ENCODE peak calls at places on chromosomes 7 and 10, in four cellular contexts. P is cardiac muscle cell, F is IMR-90, Q is A549. W is an unnamed sample.

GRCh38 chr7:96321670-96322372 is at the start of gene SLC25A13:
- DNase-seq in P (peak; percentile 95), F (peak; percentile 73), Q (peak; percentile 92), W (peak; percentile 75)

GRCh38 chr10:127577878-127578627 is 28.9 kb downstream of the NPS start:
- DNase-seq in P (no peak), F (no peak), Q (no peak), W (no peak)

GRCh38 chr10:103699611-103700435 is 155.6 kb downstream of the SH3PXD2A start:
- DNase-seq in P (no peak), F (no peak), Q (no peak), W (no peak)

GRCh38 chr7:101632641-101633040 is 3.5 kb upstream of the MYL10 start:
- DNase-seq in P (no peak), F (no peak), Q (peak; percentile 44), W (no peak)

GRCh38 chr7:30463400-30464145 is 15.0 kb downstream of the NOD1 start:
- DNase-seq in P (no peak), F (no peak), Q (no peak), W (no peak)

GRCh38 chr7:117682681-117683385 is 190.4 kb downstream of the CTTNBP2 start:
- DNase-seq in P (no peak), F (peak; percentile 19), Q (peak; percentile 86), W (no peak)

GRCh38 chr7:41162612-41163011 is 540.3 kb downstream of the INHBA start:
- DNase-seq in P (no peak), F (peak; percentile 75), Q (no peak), W (no peak)

GRCh38 chr10:104325436-104326430 is 12.5 kb downstream of the ITPRIP start:
- DNase-seq in P (no peak), F (no peak), Q (no peak), W (no peak)

GRCh38 chr7:37040330-37040729 is 316.0 kb upstream of the AOAH start:
- DNase-seq in P (no peak), F (peak; percentile 54), Q (no peak), W (no peak)

GRCh38 chr7:22087861-22088260 is 142.2 kb upstream of the CDCA7L start:
- DNase-seq in P (no peak), F (no peak), Q (no peak), W (no peak)

GRCh38 chr7:154911862-154912261 is 91.1 kb downstream of the PAXIP1 start:
- DNase-seq in P (no peak), F (no peak), Q (no peak), W (no peak)

GRCh38 chr7:22759721-22760120 is 32.7 kb downstream of the IL6 start:
- DNase-seq in P (no peak), F (peak; percentile 24), Q (no peak), W (peak; percentile 12)

GRCh38 chr10:23448802-23449570 is 10.1 kb downstream of the OTUD1 start:
- DNase-seq in P (no peak), F (peak; percentile 12), Q (no peak), W (peak; percentile 26)

GRCh38 chr10:11208908-11209809 is 191.5 kb downstream of the CELF2 start:
- DNase-seq in P (no peak), F (no peak), Q (no peak), W (no peak)

GRCh38 chr10:76946268-76946667 is 691.3 kb downstream of the KCNMA1 start:
- DNase-seq in P (no peak), F (peak; percentile 66), Q (no peak), W (peak; percentile 86)

GRCh38 chr7:104895851-104896236 is 118.2 kb upstream of the KMT2E start:
- DNase-seq in P (no peak), F (no peak), Q (no peak), W (no peak)

GRCh38 chr10:22849077-22849810 is 78.6 kb upstream of the ARMC3 start:
- DNase-seq in P (no peak), F (no peak), Q (no peak), W (peak; percentile 55)

GRCh38 chr10:116353817-116354216 is 29.6 kb downstream of the CCDC172 start:
- DNase-seq in P (no peak), F (no peak), Q (no peak), W (no peak)

GRCh38 chr7:102096706-102097427 is 189.8 kb upstream of the SH2B2 start:
- DNase-seq in P (no peak), F (no peak), Q (no peak), W (no peak)

GRCh38 chr10:58448121-58448935 is 63.1 kb downstream of the TFAM start:
- DNase-seq in P (no peak), F (no peak), Q (no peak), W (no peak)

GRCh38 chr10:131851332-131851731 is 49.5 kb upstream of the PPP2R2D start:
- DNase-seq in P (no peak), F (no peak), Q (no peak), W (no peak)

GRCh38 chr10:78350286-78350685 is 316.6 kb downstream of the RPS24 start:
- DNase-seq in P (no peak), F (no peak), Q (no peak), W (no peak)

GRCh38 chr7:48643420-48644013 is 280.8 kb upstream of the CDC14C start:
- DNase-seq in P (peak; percentile 49), F (no peak), Q (no peak), W (no peak)

GRCh38 chr10:22617516-22617915 is 96.9 kb downstream of the PIP4K2A start:
- DNase-seq in P (no peak), F (no peak), Q (no peak), W (no peak)

GRCh38 chr10:122362031-122362592 is 12.4 kb upstream of the PLEKHA1 start:
- DNase-seq in P (no peak), F (no peak), Q (no peak), W (no peak)

GRCh38 chr10:72086466-72087391 is 1.6 kb downstream of the SPOCK2 start:
- DNase-seq in P (peak; percentile 43), F (peak; percentile 19), Q (no peak), W (no peak)

GRCh38 chr10:11560076-11560709 is 51.3 kb downstream of the USP6NL start:
- DNase-seq in P (no peak), F (peak; percentile 39), Q (peak; percentile 17), W (peak; percentile 10)

DNA sequence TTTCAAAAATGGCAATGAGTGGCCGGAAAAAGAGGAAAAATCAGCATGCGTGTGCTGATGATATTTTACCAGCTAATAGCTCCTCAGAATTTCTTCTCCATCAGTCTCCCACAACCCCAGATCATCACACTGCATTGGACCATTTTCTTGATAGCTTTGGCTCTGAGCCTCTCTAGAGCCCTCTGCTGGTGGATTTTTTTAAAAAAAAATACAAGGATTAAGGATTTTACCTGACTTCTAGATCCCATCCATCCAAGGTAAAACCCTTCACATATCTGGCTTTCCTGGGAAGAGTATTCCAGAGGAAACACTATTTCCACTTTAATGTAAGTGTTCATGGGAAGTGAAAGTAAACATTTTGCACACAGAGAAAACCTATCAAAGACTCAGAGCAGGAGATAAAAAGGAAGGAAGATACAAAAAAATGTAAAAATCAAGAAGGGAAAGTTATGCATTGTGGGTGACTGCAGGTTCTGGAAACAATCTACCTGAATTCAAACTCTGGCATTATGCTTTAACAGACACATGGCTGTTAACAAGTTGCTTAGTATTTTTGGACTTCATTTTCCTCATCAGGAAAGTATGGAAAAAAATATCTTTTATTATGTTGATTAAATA is 380.9 kb downstream of the LRRTM3 start:
- DNase-seq in P (peak; percentile 32), F (peak; percentile 4), Q (peak; percentile 19), W (no peak)
- TF ChIP-seq CTCF in P (peak; percentile 46), F (peak; percentile 49), Q (peak; percentile 47), W (no peak)

GRCh38 chr7:92827464-92827863 is 8.9 kb downstream of the CDK6 start:
- DNase-seq in P (peak; percentile 48), F (no peak), Q (peak; percentile 27), W (peak; percentile 32)
- H3K4me3 ChIP-seq in P (no peak overlapping the region), F (no peak overlapping the region), Q (no peak overlapping the region), W (no peak overlapping the region)

DNA sequence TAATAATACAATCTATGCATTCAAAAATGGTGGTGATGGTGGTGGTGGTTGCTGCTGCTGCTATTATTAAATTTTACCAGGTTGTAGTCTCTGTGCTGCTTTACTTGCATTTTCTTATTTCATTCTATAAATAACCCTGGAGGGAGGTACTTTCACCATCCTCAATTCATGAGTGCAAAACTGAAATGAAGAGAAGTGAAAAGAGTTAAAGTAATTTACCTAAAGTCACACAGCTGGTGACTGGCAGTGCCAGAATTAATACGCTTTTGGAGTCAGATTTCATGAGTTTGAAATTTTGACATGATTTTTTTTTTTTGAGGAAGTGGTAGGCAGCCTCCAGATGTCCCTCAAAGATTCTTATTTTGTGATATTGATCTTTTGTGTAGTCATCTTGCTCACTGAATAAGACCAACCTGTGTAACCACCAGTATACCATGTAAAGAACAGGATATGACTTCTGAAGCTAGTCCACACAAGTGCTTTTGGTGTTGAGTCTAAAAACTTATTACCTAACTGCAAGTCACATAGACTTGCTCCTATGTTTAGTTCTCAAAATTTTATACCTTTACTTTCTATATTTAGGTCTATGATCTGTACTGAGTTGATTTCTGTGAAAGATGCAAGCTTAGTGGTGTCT is 218.8 kb downstream of the ZWINT start:
- DNase-seq in P (no peak), F (no peak), Q (no peak), W (no peak)
- TF ChIP-seq CTCF in P (no peak), F (no peak), Q (no peak), W (no peak)

DNA sequence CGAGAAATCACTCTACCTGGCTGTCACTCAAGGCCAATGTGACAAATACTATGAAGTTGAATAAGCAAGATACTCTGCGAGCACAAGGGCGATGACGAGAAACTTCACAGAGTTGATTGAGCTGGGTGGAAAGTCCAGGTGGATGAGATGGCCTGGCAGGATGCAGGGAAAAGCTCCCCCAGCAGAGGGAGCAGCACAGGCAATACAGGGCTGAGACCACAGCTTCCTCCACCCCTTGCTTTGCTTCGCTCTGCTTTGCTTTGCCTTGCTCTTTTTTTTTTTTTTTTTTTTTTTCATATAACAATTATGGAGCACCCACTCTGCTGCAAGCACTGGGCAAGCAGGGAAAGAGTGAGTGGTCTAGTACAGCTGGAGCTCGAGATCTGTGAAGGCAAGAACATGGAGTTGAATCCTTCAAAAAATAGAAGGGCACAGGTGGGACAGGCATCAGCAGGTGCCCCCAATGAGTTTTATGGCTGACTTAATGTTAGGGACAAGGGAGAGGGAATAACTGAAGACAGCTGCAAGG is 88.3 kb downstream of the CABCOCO1 start:
- DNase-seq in P (peak; percentile 54), F (peak; percentile 69), Q (peak; percentile 59), W (peak; percentile 67)
- H3K4me3 ChIP-seq in P (no peak overlapping the region), F (no peak overlapping the region), Q (no peak overlapping the region), W (no peak overlapping the region)

GRCh38 chr7:90903856-90904255 is 307.7 kb downstream of the CDK14 start:
- DNase-seq in P (no peak), F (no peak), Q (no peak), W (no peak)
- TF ChIP-seq CTCF in P (no peak), F (no peak), Q (no peak), W (no peak)

DNA sequence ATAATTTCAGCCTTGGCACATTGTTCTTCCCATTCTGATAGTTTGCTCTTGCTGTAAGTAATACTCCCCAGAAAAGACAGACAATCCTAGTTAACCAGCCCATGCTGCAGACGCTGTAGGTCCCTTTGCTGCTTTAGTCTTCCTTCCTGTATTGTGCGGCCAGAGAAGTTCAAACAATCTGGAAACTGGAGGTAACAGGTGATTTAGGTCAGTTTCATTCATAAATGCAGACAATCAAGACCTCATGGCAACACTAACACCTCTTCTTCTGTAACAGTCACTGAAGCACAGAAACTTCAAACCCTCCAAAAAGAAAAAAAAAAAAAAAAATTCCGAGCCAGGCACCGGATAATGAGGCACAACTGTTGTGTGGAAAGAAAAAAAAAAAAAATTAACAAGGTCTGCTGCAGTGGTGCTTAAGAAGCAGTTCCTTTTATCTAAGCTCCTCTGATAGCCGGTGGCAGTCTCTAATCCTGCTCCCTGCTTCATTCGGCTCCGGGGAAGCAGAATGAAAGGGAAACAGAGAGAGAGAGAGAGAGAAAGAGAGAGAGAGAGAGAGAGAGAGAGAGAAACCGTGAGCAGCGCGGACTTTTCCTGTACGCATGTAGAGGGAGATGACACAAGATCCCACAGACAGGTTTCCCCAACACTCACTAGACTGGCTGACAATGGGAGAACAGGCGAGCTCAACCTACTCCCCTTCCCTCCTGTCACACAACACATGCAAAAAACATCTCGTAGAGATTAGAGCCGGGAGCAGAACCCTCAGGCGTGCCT is at the start of gene SEMA3A:
- DNase-seq in P (peak; percentile 89), F (peak; percentile 94), Q (peak; percentile 86), W (peak; percentile 89)
- H3K4me3 ChIP-seq in P (peak within 1 kb of the TSS; percentile 56), F (peak within 1 kb of the TSS; percentile 84), Q (peak within 1 kb of the TSS; percentile 69), W (peak within 1 kb of the TSS; percentile 67)

W was measured in fibroblast of the aortic adventitia.